ENCODE peak calls at places on chromosomes 3 and 15, in seven cellular contexts. F is A549, I is GM12878, B is gastrocnemius medialis, Z is natural killer cell, S is lower lobe of right lung, J is mucosa of descending colon. H is an unnamed sample.

GRCh38 chr3:64612916-64613526 is 74.8 kb downstream of the ADAMTS9 start:
- ATAC-seq in J (no peak), Z (no peak), F (no peak), B (peak), S (peak), I (no peak), H (peak)

GRCh38 chr15:26028086-26028740 is 165.1 kb upstream of the ATP10A start:
- ATAC-seq in J (no peak), B (no peak), Z (no peak), I (no peak), S (no peak), F (no peak), H (no peak)

GRCh38 chr3:50516048-50516871 is 12.8 kb upstream of the CACNA2D2 start:
- ATAC-seq in J (peak), Z (peak), I (peak), F (no peak), S (peak), B (no peak), H (peak)

GRCh38 chr3:148079370-148079769 is 618.3 kb upstream of the AGTR1 start:
- ATAC-seq in S (peak), B (no peak), F (no peak), I (no peak), Z (no peak), J (no peak), H (peak)

GRCh38 chr3:77072232-77072631 is 32.3 kb downstream of the ROBO2 start:
- ATAC-seq in J (no peak), S (no peak), F (no peak), I (no peak), Z (no peak), B (no peak), H (no peak)

GRCh38 chr3:16377196-16377595 is 112.2 kb downstream of the OXNAD1 start:
- ATAC-seq in S (no peak), F (no peak), B (no peak), Z (peak), I (peak), J (peak), H (no peak)

GRCh38 chr3:43199645-43200036 is 86.7 kb upstream of the SNRK start:
- ATAC-seq in S (no peak), Z (no peak), J (no peak), F (no peak), B (no peak), I (no peak), H (no peak)

GRCh38 chr15:90394702-90395442 is 6.8 kb downstream of the IQGAP1 start:
- ATAC-seq in Z (no peak), J (peak), S (peak), I (peak), B (no peak), F (peak), H (peak)

GRCh38 chr3:66039590-66039887 is 821 bp upstream of the MAGI1 start:
- ATAC-seq in S (peak), F (peak), J (peak), Z (no peak), B (peak), I (no peak), H (peak)

GRCh38 chr3:27677554-27677953 is 44.6 kb downstream of the EOMES start:
- ATAC-seq in J (peak), B (peak), I (no peak), F (peak), S (peak), Z (no peak), H (no peak)

H was measured in SK-N-SH treated with all-trans-retinoic acid at 6 μM for 48 hours.